ENCODE peak calls at places on chromosomes 12 and 14, in nine cellular contexts. P, H, U, G, X, V, O, F and K are unnamed samples.

GRCh38 chr12:55817352-55818139 is at the start of the genes ORMDL2 and SARNP:
- DNase-seq in P (peak; percentile 55), H (peak; percentile 98), U (peak; percentile 100), G (peak; percentile 98), X (peak; percentile 86), V (peak; percentile 86), O (peak; percentile 99), F (peak; percentile 99), K (peak; percentile 100)

GRCh38 chr14:88614218-88614907 is 51.5 kb downstream of the ZC3H14 start:
- DNase-seq in P (no peak), H (no peak), U (peak; percentile 68), G (no peak), X (no peak), V (no peak), O (no peak), F (no peak), K (peak; percentile 58)

GRCh38 chr14:85533821-85534271 is 3.9 kb downstream of the FLRT2 start:
- DNase-seq in P (no peak), H (no peak), U (no peak), G (peak; percentile 11), X (no peak), V (peak; percentile 34), O (no peak), F (peak; percentile 32), K (no peak)

GRCh38 chr12:132496710-132497109 is 6.8 kb downstream of the FBRSL1 start:
- DNase-seq in P (no peak), H (no peak), U (no peak), G (no peak), X (no peak), V (no peak), O (no peak), F (no peak), K (no peak)

GRCh38 chr12:31868980-31869379 is 90.2 kb upstream of the RESF1 start:
- DNase-seq in P (no peak), H (no peak), U (peak; percentile 79), G (peak; percentile 79), X (no peak), V (no peak), O (no peak), F (peak; percentile 76), K (no peak)

GRCh38 chr12:55901881-55902490 is 25.7 kb downstream of the PYM1 start:
- DNase-seq in P (no peak), H (no peak), U (no peak), G (no peak), X (no peak), V (no peak), O (no peak), F (no peak), K (peak; percentile 88)

GRCh38 chr12:68915055-68915454 is 17.9 kb downstream of the CPM start:
- DNase-seq in P (no peak), H (no peak), U (peak; percentile 87), G (no peak), X (no peak), V (no peak), O (no peak), F (no peak), K (peak; percentile 27)

GRCh38 chr12:16346931-16347330 is 514 bp upstream of the MGST1 start:
- DNase-seq in P (no peak), H (no peak), U (no peak), G (no peak), X (no peak), V (no peak), O (no peak), F (peak; percentile 7), K (no peak)

GRCh38 chr12:25020621-25021243 is 71.8 kb upstream of the BCAT1 start:
- DNase-seq in P (no peak), H (no peak), U (no peak), G (no peak), X (no peak), V (no peak), O (no peak), F (no peak), K (no peak)

GRCh38 chr12:121124402-121125109 is 8.1 kb upstream of the P2RX7 start:
- DNase-seq in P (no peak), H (no peak), U (peak; percentile 93), G (no peak), X (no peak), V (no peak), O (no peak), F (no peak), K (peak; percentile 98)

GRCh38 chr12:62466018-62466595 is 519 bp upstream of the MON2 start:
- DNase-seq in P (no peak), H (no peak), U (peak; percentile 24), G (no peak), X (peak; percentile 25), V (peak; percentile 12), O (peak; percentile 4), F (peak; percentile 44), K (peak; percentile 64)

GRCh38 chr12:52903285-52903854 is 1.5 kb downstream of the KRT8 start:
- DNase-seq in P (no peak), H (peak; percentile 2), U (peak; percentile 79), G (peak; percentile 18), X (peak; percentile 74), V (peak; percentile 80), O (peak; percentile 22), F (peak; percentile 87), K (peak; percentile 64)

GRCh38 chr12:49537709-49538601 is 875 bp upstream of the KCNH3 start:
- DNase-seq in P (no peak), H (no peak), U (no peak), G (no peak), X (no peak), V (no peak), O (no peak), F (peak; percentile 17), K (no peak)

GRCh38 chr14:55327179-55327578 is 56.0 kb downstream of the FBXO34 start:
- DNase-seq in P (no peak), H (no peak), U (no peak), G (no peak), X (no peak), V (no peak), O (no peak), F (no peak), K (no peak)